ENCODE peak calls at places on chromosomes 4 and X, in six cellular contexts. One of them, this sample, is unnamed.

GRCh38 chr4:140003851-140004579 is 150.0 kb downstream of the MAML3 start:
- DNase-seq in SJSA1: no peak
- DNase-seq in body of pancreas: no peak
- DNase-seq in stomach: no peak
- DNase-seq in cardiac muscle cell: no peak
- DNase-seq in heart right ventricle: no peak
- DNase-seq in this sample: no peak

GRCh38 chrX:2406891-2407518 is 93.8 kb downstream of the DHRSX start:
- DNase-seq in stomach: no peak
- DNase-seq in cardiac muscle cell: no peak
- DNase-seq in body of pancreas: no peak
- DNase-seq in SJSA1: no peak
- DNase-seq in heart right ventricle: no peak
- DNase-seq in this sample: no peak

GRCh38 chr4:109665783-109666455 is 37.3 kb downstream of the CASP6 start:
- DNase-seq in SJSA1: no peak
- DNase-seq in stomach: no peak
- DNase-seq in body of pancreas: no peak
- DNase-seq in cardiac muscle cell: no peak
- DNase-seq in heart right ventricle: no peak
- DNase-seq in this sample: no peak

GRCh38 chrX:129983575-129984131 is 1.2 kb downstream of the BCORL1 start:
- DNase-seq in body of pancreas: peak; percentile 8
- DNase-seq in SJSA1: no peak
- DNase-seq in cardiac muscle cell: no peak
- DNase-seq in heart right ventricle: peak; percentile 6
- DNase-seq in stomach: no peak
- DNase-seq in this sample: peak; percentile 48

GRCh38 chrX:110944793-110945466 is 149.3 kb upstream of the CHRDL1 start:
- DNase-seq in body of pancreas: peak; percentile 76
- DNase-seq in stomach: peak; percentile 45
- DNase-seq in cardiac muscle cell: no peak
- DNase-seq in SJSA1: no peak
- DNase-seq in heart right ventricle: no peak
- DNase-seq in this sample: no peak

GRCh38 chrX:48695925-48696300 is 621 bp upstream of the SUV39H1 start:
- DNase-seq in SJSA1: no peak
- DNase-seq in heart right ventricle: no peak
- DNase-seq in stomach: no peak
- DNase-seq in body of pancreas: no peak
- DNase-seq in cardiac muscle cell: no peak
- DNase-seq in this sample: no peak

GRCh38 chr4:87540176-87541058 is 11.2 kb upstream of the SPARCL1 start:
- DNase-seq in cardiac muscle cell: peak; percentile 81
- DNase-seq in stomach: no peak
- DNase-seq in body of pancreas: no peak
- DNase-seq in SJSA1: no peak
- DNase-seq in heart right ventricle: peak; percentile 65
- DNase-seq in this sample: no peak

GRCh38 chr4:37588150-37588549 is 98.0 kb downstream of the RELL1 start:
- DNase-seq in cardiac muscle cell: no peak
- DNase-seq in heart right ventricle: no peak
- DNase-seq in body of pancreas: no peak
- DNase-seq in stomach: no peak
- DNase-seq in SJSA1: no peak
- DNase-seq in this sample: no peak

GRCh38 chrX:110430293-110431076 is 71.8 kb downstream of the RTL9 start:
- DNase-seq in body of pancreas: no peak
- DNase-seq in heart right ventricle: no peak
- DNase-seq in cardiac muscle cell: no peak
- DNase-seq in stomach: no peak
- DNase-seq in SJSA1: no peak
- DNase-seq in this sample: no peak

GRCh38 chr4:27861802-27862201 is 1001.2 kb downstream of the STIM2 start:
- DNase-seq in heart right ventricle: no peak
- DNase-seq in stomach: no peak
- DNase-seq in cardiac muscle cell: peak; percentile 2
- DNase-seq in body of pancreas: no peak
- DNase-seq in SJSA1: no peak
- DNase-seq in this sample: no peak

GRCh38 chr4:54229631-54230478 is 762 bp downstream of the PDGFRA start:
- DNase-seq in stomach: no peak
- DNase-seq in body of pancreas: peak; percentile 29
- DNase-seq in heart right ventricle: no peak
- DNase-seq in cardiac muscle cell: peak; percentile 59
- DNase-seq in SJSA1: peak; percentile 67
- DNase-seq in this sample: peak; percentile 46

GRCh38 chr4:107666134-107666533 is 53.9 kb downstream of the PAPSS1 start:
- DNase-seq in heart right ventricle: no peak
- DNase-seq in stomach: no peak
- DNase-seq in body of pancreas: no peak
- DNase-seq in SJSA1: no peak
- DNase-seq in cardiac muscle cell: peak; percentile 68
- DNase-seq in this sample: no peak

GRCh38 chr4:7939377-7940108 is at the start of gene AFAP1:
- DNase-seq in body of pancreas: peak; percentile 92
- DNase-seq in SJSA1: peak; percentile 87
- DNase-seq in cardiac muscle cell: peak; percentile 94
- DNase-seq in heart right ventricle: peak; percentile 91
- DNase-seq in stomach: peak; percentile 89
- DNase-seq in this sample: peak; percentile 89

GRCh38 chr4:139858436-139859225 is 193.0 kb downstream of the MGST2 start:
- DNase-seq in stomach: no peak
- DNase-seq in heart right ventricle: no peak
- DNase-seq in cardiac muscle cell: no peak
- DNase-seq in SJSA1: no peak
- DNase-seq in body of pancreas: no peak
- DNase-seq in this sample: no peak

GRCh38 chr4:103074598-103075434 is 1.7 kb downstream of the SLC9B2 start:
- DNase-seq in stomach: no peak
- DNase-seq in cardiac muscle cell: no peak
- DNase-seq in body of pancreas: no peak
- DNase-seq in heart right ventricle: no peak
- DNase-seq in SJSA1: no peak
- DNase-seq in this sample: no peak
- H3K4me3 ChIP-seq in stomach: peak overlapping the region; percentile 71
- H3K4me3 ChIP-seq in cardiac muscle cell: no peak overlapping the region
- H3K4me3 ChIP-seq in body of pancreas: no peak overlapping the region
- H3K4me3 ChIP-seq in heart right ventricle: no peak overlapping the region
- H3K4me3 ChIP-seq in SJSA1: peak overlapping the region; percentile 73
- H3K4me3 ChIP-seq in this sample: no peak overlapping the region

GRCh38 chrX:24175276-24175675 is 25.7 kb downstream of the ZFX start:
- DNase-seq in cardiac muscle cell: no peak
- DNase-seq in heart right ventricle: no peak
- DNase-seq in body of pancreas: no peak
- DNase-seq in stomach: no peak
- DNase-seq in SJSA1: no peak
- DNase-seq in this sample: no peak

GRCh38 chrX:24173115-24173847 is 23.8 kb downstream of the ZFX start:
- DNase-seq in heart right ventricle: no peak
- DNase-seq in body of pancreas: no peak
- DNase-seq in SJSA1: no peak
- DNase-seq in cardiac muscle cell: no peak
- DNase-seq in stomach: no peak
- DNase-seq in this sample: no peak

GRCh38 chrX:24184018-24184417 is 34.5 kb downstream of the ZFX start:
- DNase-seq in SJSA1: no peak
- DNase-seq in cardiac muscle cell: peak; percentile 66
- DNase-seq in body of pancreas: no peak
- DNase-seq in stomach: no peak
- DNase-seq in heart right ventricle: no peak
- DNase-seq in this sample: no peak

GRCh38 chrX:24178441-24178840 is 28.9 kb downstream of the ZFX start:
- DNase-seq in heart right ventricle: no peak
- DNase-seq in stomach: no peak
- DNase-seq in cardiac muscle cell: no peak
- DNase-seq in body of pancreas: no peak
- DNase-seq in SJSA1: no peak
- DNase-seq in this sample: no peak
- H3K36me3 ChIP-seq in heart right ventricle: peaks cover 79% of the 10 kb centered on the region
- H3K36me3 ChIP-seq in stomach: peaks cover 80% of the 10 kb centered on the region
- H3K36me3 ChIP-seq in cardiac muscle cell: peaks cover 51% of the 10 kb centered on the region
- H3K36me3 ChIP-seq in body of pancreas: no peaks in the 10 kb centered on the region
- H3K36me3 ChIP-seq in SJSA1: peaks cover 24% of the 10 kb centered on the region
- H3K36me3 ChIP-seq in this sample: peaks cover 69% of the 10 kb centered on the region

DNA sequence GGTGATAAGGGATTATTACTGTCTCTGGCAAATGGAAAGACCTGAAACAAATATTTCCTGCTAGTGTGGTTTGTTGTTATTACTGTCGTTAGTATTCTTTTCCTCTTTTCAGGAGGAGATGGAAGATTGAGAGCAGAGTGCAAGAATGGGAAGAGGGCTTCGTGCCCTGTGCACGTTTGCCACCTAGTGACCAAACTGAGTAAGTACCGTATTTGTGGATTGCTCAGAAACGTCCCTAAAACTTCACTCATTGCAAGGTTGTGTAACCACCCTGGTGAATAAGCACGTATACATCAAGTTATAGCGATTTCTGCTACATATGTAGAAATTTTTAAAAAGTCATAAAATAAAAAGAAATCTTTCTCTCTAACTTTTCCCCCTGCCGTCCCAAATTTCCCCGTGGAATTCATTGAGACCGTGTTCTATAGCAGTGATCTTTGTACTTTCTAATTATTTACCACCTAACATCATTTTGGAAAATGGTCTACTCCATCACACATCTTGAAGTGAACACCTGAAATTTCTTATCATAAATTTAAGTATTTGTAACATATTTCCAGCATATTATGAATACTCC is 24.3 kb downstream of the LINC00632 start:
- DNase-seq in cardiac muscle cell: peak; percentile 68
- DNase-seq in heart right ventricle: no peak
- DNase-seq in stomach: no peak
- DNase-seq in SJSA1: no peak
- DNase-seq in body of pancreas: peak; percentile 28
- DNase-seq in this sample: no peak
- H3K27me3 ChIP-seq in cardiac muscle cell: peaks cover 4% of the 10 kb centered on the region
- H3K27me3 ChIP-seq in heart right ventricle: no peaks in the 10 kb centered on the region
- H3K27me3 ChIP-seq in stomach: no peaks in the 10 kb centered on the region
- H3K27me3 ChIP-seq in SJSA1: no peaks in the 10 kb centered on the region
- H3K27me3 ChIP-seq in body of pancreas: no peaks in the 10 kb centered on the region
- H3K27me3 ChIP-seq in this sample: no peaks in the 10 kb centered on the region

DNA sequence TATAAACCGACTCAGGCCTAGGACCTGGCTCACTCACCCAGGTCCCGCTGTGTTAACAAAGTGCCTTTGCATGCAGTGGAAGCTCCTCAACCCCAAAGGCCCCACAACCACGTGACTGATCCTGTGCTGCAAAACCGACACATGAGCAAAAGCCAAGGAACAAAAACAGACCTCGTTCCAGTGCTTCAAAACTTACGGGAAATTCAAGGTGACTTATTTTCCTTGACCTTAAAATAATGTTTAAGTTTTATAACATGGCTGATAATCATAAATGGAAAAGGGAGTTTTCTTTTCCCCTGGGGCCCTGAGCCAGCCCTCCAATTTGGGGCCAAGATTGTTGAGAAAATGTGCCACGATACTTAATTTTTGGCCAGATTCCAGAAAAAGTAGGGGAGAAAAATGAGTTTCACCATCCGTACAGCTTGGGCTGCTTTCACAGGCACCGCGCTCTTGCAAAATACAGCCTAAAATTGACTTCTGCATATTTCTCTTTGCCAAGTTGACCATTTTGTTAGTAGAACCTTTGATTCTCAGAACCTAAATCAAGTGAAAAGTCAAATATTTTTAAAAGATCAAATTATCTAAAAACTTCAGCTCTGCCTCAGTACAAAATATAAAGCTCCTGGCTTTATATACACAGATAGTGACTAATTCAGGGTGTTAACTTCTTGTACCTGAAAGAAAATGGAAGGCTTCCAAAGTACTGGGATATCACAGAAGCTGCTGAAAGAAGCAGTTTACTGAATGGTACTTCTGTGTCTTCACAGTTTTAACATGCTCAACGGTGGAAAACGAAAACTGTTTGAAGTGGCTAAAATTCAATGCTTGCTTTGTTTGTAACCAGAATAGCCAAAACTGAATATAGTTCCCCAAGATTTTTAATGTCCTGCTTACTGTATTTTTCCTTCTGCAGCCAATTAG is 93.8 kb downstream of the APBB2 start:
- DNase-seq in cardiac muscle cell: peak; percentile 92
- DNase-seq in SJSA1: no peak
- DNase-seq in heart right ventricle: no peak
- DNase-seq in body of pancreas: peak; percentile 45
- DNase-seq in stomach: peak; percentile 62
- DNase-seq in this sample: peak; percentile 56
- H3K4me3 ChIP-seq in cardiac muscle cell: no peak overlapping the region
- H3K4me3 ChIP-seq in SJSA1: no peak overlapping the region
- H3K4me3 ChIP-seq in heart right ventricle: no peak overlapping the region
- H3K4me3 ChIP-seq in body of pancreas: no peak overlapping the region
- H3K4me3 ChIP-seq in stomach: no peak overlapping the region
- H3K4me3 ChIP-seq in this sample: no peak overlapping the region

GRCh38 chr4:20432098-20432497 is 180.4 kb downstream of the SLIT2 start:
- DNase-seq in cardiac muscle cell: peak; percentile 64
- DNase-seq in body of pancreas: no peak
- DNase-seq in stomach: no peak
- DNase-seq in heart right ventricle: no peak
- DNase-seq in SJSA1: no peak
- DNase-seq in this sample: no peak

GRCh38 chr4:20430555-20430954 is 178.8 kb downstream of the SLIT2 start:
- DNase-seq in SJSA1: no peak
- DNase-seq in heart right ventricle: no peak
- DNase-seq in body of pancreas: no peak
- DNase-seq in stomach: no peak
- DNase-seq in cardiac muscle cell: peak; percentile 36
- DNase-seq in this sample: no peak

GRCh38 chr4:20428410-20429160 is 176.9 kb downstream of the SLIT2 start:
- DNase-seq in cardiac muscle cell: peak; percentile 47
- DNase-seq in stomach: no peak
- DNase-seq in SJSA1: no peak
- DNase-seq in body of pancreas: no peak
- DNase-seq in heart right ventricle: no peak
- DNase-seq in this sample: no peak

GRCh38 chr4:20431422-20432014 is 179.8 kb downstream of the SLIT2 start:
- DNase-seq in body of pancreas: no peak
- DNase-seq in stomach: no peak
- DNase-seq in cardiac muscle cell: peak; percentile 70
- DNase-seq in heart right ventricle: no peak
- DNase-seq in SJSA1: no peak
- DNase-seq in this sample: no peak

DNA sequence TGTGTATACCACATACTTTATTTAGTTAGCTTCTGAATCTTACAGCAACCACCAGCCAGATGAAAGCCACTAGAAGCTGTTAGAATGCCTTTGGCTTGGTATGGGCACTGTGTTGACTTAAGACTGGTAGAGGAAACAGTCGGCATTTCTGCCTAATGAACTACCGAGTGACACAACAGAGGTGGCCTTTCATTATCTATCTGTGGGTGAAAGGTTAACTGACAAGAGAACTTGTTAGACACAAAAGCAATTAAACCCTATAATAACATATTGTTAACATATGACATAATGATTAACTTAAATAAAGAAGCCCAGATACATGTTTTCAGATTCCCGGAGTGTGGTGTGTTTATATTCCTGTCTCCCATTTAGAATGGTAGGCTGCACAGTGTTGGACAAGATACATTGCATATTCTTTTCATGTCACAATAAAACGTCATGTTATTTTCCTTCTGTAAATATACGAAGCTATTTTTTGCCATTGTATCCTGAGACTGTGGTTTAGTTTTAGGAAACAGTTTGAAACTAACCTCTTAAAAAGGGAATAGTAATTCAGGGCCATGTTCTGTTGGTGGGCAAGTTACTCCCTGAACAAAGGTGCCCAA is 181.5 kb downstream of the SLIT2 start:
- DNase-seq in heart right ventricle: no peak
- DNase-seq in stomach: no peak
- DNase-seq in cardiac muscle cell: no peak
- DNase-seq in SJSA1: no peak
- DNase-seq in body of pancreas: no peak
- DNase-seq in this sample: no peak
- H3K36me3 ChIP-seq in heart right ventricle: no peaks in the 10 kb centered on the region
- H3K36me3 ChIP-seq in stomach: no peaks in the 10 kb centered on the region
- H3K36me3 ChIP-seq in cardiac muscle cell: no peaks in the 10 kb centered on the region
- H3K36me3 ChIP-seq in SJSA1: no peaks in the 10 kb centered on the region
- H3K36me3 ChIP-seq in body of pancreas: no peaks in the 10 kb centered on the region
- H3K36me3 ChIP-seq in this sample: no peaks in the 10 kb centered on the region